ENCODE peak calls at places on chromosomes 16 and 17, in eight cellular contexts. C is AG08396; M is AG04449; D is ovary; J is T-cell; G is posterior cingulate gyrus; Z is adrenal gland; E is effector memory CD4-positive, alpha-beta T cell. H is an unnamed sample.

GRCh38 chr16:2148714-2149629 is 547 bp downstream of the RAB26 start:
- DNase-seq in C (no peak), M (no peak), D (no peak), J (no peak), G (no peak), Z (no peak), E (no peak), H (no peak)

GRCh38 chr17:14143678-14144077 is 74.4 kb downstream of the COX10 start:
- DNase-seq in C (no peak), M (no peak), D (no peak), J (no peak), G (no peak), Z (no peak), E (no peak), H (no peak)

GRCh38 chr17:71472809-71473789 is 647.7 kb upstream of the SOX9 start:
- DNase-seq in C (peak), M (no peak), D (no peak), J (no peak), G (no peak), Z (peak), E (no peak), H (peak)

GRCh38 chr16:21001262-21001661 is 100.7 kb downstream of the LYRM1 start:
- DNase-seq in C (peak), M (no peak), D (no peak), J (no peak), G (no peak), Z (peak), E (no peak), H (no peak)

GRCh38 chr17:34171245-34171818 is 83.8 kb upstream of the CCL2 start:
- DNase-seq in C (peak), M (no peak), D (peak), J (peak), G (peak), Z (peak), E (peak), H (no peak)

GRCh38 chr17:888998-889401 is 90.6 kb downstream of the NXN start:
- DNase-seq in C (no peak), M (no peak), D (no peak), J (no peak), G (no peak), Z (no peak), E (peak), H (no peak)

GRCh38 chr17:4204676-4205075 is 59.1 kb downstream of the ANKFY1 start:
- DNase-seq in C (peak), M (peak), D (no peak), J (no peak), G (no peak), Z (peak), E (no peak), H (no peak)

GRCh38 chr17:28853295-28853694 is 1.5 kb upstream of the ERAL1 start:
- DNase-seq in C (no peak), M (no peak), D (no peak), J (no peak), G (no peak), Z (no peak), E (no peak), H (no peak)

GRCh38 chr17:41523787-41524186 is 4.3 kb downstream of the KRT19 start:
- DNase-seq in C (no peak), M (no peak), D (peak), J (no peak), G (no peak), Z (no peak), E (no peak), H (no peak)

GRCh38 chr17:68207651-68208253 is 40.1 kb upstream of the AMZ2 start:
- DNase-seq in C (no peak), M (no peak), D (no peak), J (no peak), G (no peak), Z (no peak), E (no peak), H (peak)

GRCh38 chr16:56047307-56048234 is 143.7 kb upstream of the GNAO1 start:
- DNase-seq in C (no peak), M (no peak), D (no peak), J (no peak), G (no peak), Z (no peak), E (no peak), H (peak)

GRCh38 chr17:65051922-65052321 is 4.6 kb downstream of the GNA13 start:
- DNase-seq in C (no peak), M (no peak), D (no peak), J (no peak), G (no peak), Z (no peak), E (no peak), H (no peak)

GRCh38 chr16:19240494-19240893 is 45.0 kb upstream of the CLEC19A start:
- DNase-seq in C (no peak), M (no peak), D (no peak), J (no peak), G (no peak), Z (no peak), E (no peak), H (no peak)